ENCODE peak calls at places on chromosomes 1 and 21, in eight cellular contexts. U is activated CD4-positive, alpha-beta T cell treated with anti-CD3 and anti-CD28 coated beads, Interleukin-2, amount 50 U/mL, for 1 hour; E is stimulated activated CD4-positive, alpha-beta T cell treated with anti-CD3 and anti-CD28 coated beads, Interleukin-4, amount 100 ng/mL, for 1 hour; Z is cardiac fibroblast; T is CD4-positive, CD25-positive, alpha-beta regulatory T cell; W is AG08396; Y is occipital lobe; Q is fibroblast of lung. O is an unnamed sample.

GRCh38 chr1:58901008-58901407 is 117.2 kb upstream of the JUN start:
- DNase-seq in U (no peak), E (no peak), Z (no peak), T (no peak), W (no peak), Y (no peak), Q (no peak), O (no peak)

GRCh38 chr1:89725016-89725380 is 92.1 kb downstream of the LRRC8C start:
- DNase-seq in U (no peak), E (peak; percentile 51), Z (peak; percentile 95), T (no peak), W (peak; percentile 72), Y (no peak), Q (peak; percentile 83), O (no peak)

GRCh38 chr1:147599362-147600118 is 58.2 kb downstream of the BCL9 start:
- DNase-seq in U (peak; percentile 98), E (peak; percentile 98), Z (peak; percentile 95), T (peak; percentile 97), W (peak; percentile 96), Y (peak; percentile 97), Q (peak; percentile 97), O (peak; percentile 92)

GRCh38 chr1:14952626-14953314 is 200.8 kb upstream of the TMEM51 start:
- DNase-seq in U (no peak), E (no peak), Z (no peak), T (no peak), W (no peak), Y (no peak), Q (no peak), O (no peak)

GRCh38 chr1:221743416-221744208 is 1.7 kb upstream of the DUSP10 start:
- DNase-seq in U (no peak), E (no peak), Z (no peak), T (no peak), W (no peak), Y (no peak), Q (no peak), O (no peak)

GRCh38 chr1:15386128-15386824 is 23.4 kb upstream of the EFHD2 start:
- DNase-seq in U (no peak), E (no peak), Z (no peak), T (no peak), W (peak; percentile 47), Y (peak; percentile 33), Q (peak; percentile 35), O (no peak)

GRCh38 chr21:36722370-36723368 is 23.8 kb downstream of the SIM2 start:
- DNase-seq in U (no peak), E (no peak), Z (no peak), T (no peak), W (no peak), Y (no peak), Q (no peak), O (no peak)

GRCh38 chr1:98733782-98734112 is 72.2 kb downstream of the SNX7 start:
- DNase-seq in U (no peak), E (no peak), Z (peak; percentile 23), T (no peak), W (no peak), Y (no peak), Q (peak; percentile 8), O (no peak)

GRCh38 chr1:198771562-198772153 is 132.8 kb downstream of the PTPRC start:
- DNase-seq in U (no peak), E (no peak), Z (peak; percentile 78), T (peak; percentile 47), W (no peak), Y (no peak), Q (peak; percentile 42), O (no peak)

GRCh38 chr1:61215676-61216289 is 133.4 kb downstream of the NFIA start:
- DNase-seq in U (no peak), E (no peak), Z (no peak), T (no peak), W (no peak), Y (no peak), Q (no peak), O (no peak)

GRCh38 chr1:245234217-245235120 is 79.7 kb downstream of the KIF26B start:
- DNase-seq in U (no peak), E (no peak), Z (no peak), T (no peak), W (no peak), Y (peak; percentile 6), Q (peak; percentile 32), O (no peak)

GRCh38 chr1:20578062-20578461 is 10.8 kb upstream of the CDA start:
- DNase-seq in U (no peak), E (no peak), Z (peak; percentile 50), T (no peak), W (no peak), Y (no peak), Q (peak; percentile 36), O (no peak)

GRCh38 chr1:212498243-212498642 is 65.5 kb downstream of the NENF start:
- DNase-seq in U (no peak), E (no peak), Z (peak; percentile 57), T (no peak), W (no peak), Y (peak; percentile 42), Q (peak; percentile 96), O (no peak)

GRCh38 chr1:161350666-161351065 is 17.0 kb downstream of the CFAP126 start:
- DNase-seq in U (no peak), E (no peak), Z (no peak), T (no peak), W (no peak), Y (no peak), Q (no peak), O (no peak)

GRCh38 chr1:233668725-233669294 is 54.9 kb downstream of the KCNK1 start:
- DNase-seq in U (no peak), E (no peak), Z (peak; percentile 68), T (peak; percentile 40), W (no peak), Y (no peak), Q (peak; percentile 80), O (no peak)

GRCh38 chr1:210907406-210907805 is 226.5 kb downstream of the KCNH1 start:
- DNase-seq in U (no peak), E (no peak), Z (no peak), T (no peak), W (no peak), Y (no peak), Q (no peak), O (no peak)

GRCh38 chr1:23619299-23620188 is 60.2 kb upstream of the ID3 start:
- DNase-seq in U (peak; percentile 84), E (peak; percentile 82), Z (no peak), T (peak; percentile 97), W (peak; percentile 42), Y (no peak), Q (peak; percentile 24), O (peak; percentile 53)